ENCODE peak calls at places on chromosome 7, in ten cellular contexts. One of them, this sample, is unnamed. For H3K4me1, the result is how much of the 10 kb centered on the place peaks cover.

GRCh38 chr7:74026406-74027123 is 1.4 kb upstream of the ELN start:
- DNase-seq in GM23248: peak
- DNase-seq in prostate gland: peak
- DNase-seq in hepatocyte: peak
- DNase-seq in aorta: peak
- DNase-seq in endodermal cell: peak
- DNase-seq in CD4-positive, CD25-positive, alpha-beta regulatory T cell: peak
- DNase-seq in HAP-1: peak
- DNase-seq in left ventricle myocardium inferior: peak
- DNase-seq in CD8-positive, alpha-beta memory T cell: peak
- DNase-seq in this sample: peak

GRCh38 chr7:138097064-138097741 is 20.9 kb downstream of the AKR1D1 start:
- DNase-seq in GM23248: peak
- DNase-seq in HAP-1: peak
- DNase-seq in left ventricle myocardium inferior: no peak
- DNase-seq in hepatocyte: peak
- DNase-seq in CD8-positive, alpha-beta memory T cell: no peak
- DNase-seq in endodermal cell: peak
- DNase-seq in aorta: no peak
- DNase-seq in CD4-positive, CD25-positive, alpha-beta regulatory T cell: peak
- DNase-seq in prostate gland: no peak
- DNase-seq in this sample: no peak

GRCh38 chr7:100539436-100540006 is 518 bp downstream of the AGFG2 start:
- DNase-seq in CD4-positive, CD25-positive, alpha-beta regulatory T cell: no peak
- DNase-seq in HAP-1: no peak
- DNase-seq in prostate gland: no peak
- DNase-seq in hepatocyte: no peak
- DNase-seq in GM23248: no peak
- DNase-seq in aorta: no peak
- DNase-seq in CD8-positive, alpha-beta memory T cell: no peak
- DNase-seq in endodermal cell: peak
- DNase-seq in left ventricle myocardium inferior: no peak
- DNase-seq in this sample: no peak

GRCh38 chr7:122143376-122143750 is 686 bp downstream of the AASS start:
- DNase-seq in aorta: peak
- DNase-seq in hepatocyte: peak
- DNase-seq in CD4-positive, CD25-positive, alpha-beta regulatory T cell: no peak
- DNase-seq in endodermal cell: peak
- DNase-seq in left ventricle myocardium inferior: peak
- DNase-seq in GM23248: peak
- DNase-seq in HAP-1: no peak
- DNase-seq in CD8-positive, alpha-beta memory T cell: peak
- DNase-seq in prostate gland: peak
- DNase-seq in this sample: peak

GRCh38 chr7:102287465-102288146 is 938 bp downstream of the SH2B2 start:
- DNase-seq in aorta: no peak
- DNase-seq in endodermal cell: peak
- DNase-seq in left ventricle myocardium inferior: no peak
- DNase-seq in CD8-positive, alpha-beta memory T cell: peak
- DNase-seq in GM23248: peak
- DNase-seq in prostate gland: no peak
- DNase-seq in CD4-positive, CD25-positive, alpha-beta regulatory T cell: peak
- DNase-seq in HAP-1: peak
- DNase-seq in hepatocyte: no peak
- DNase-seq in this sample: peak

GRCh38 chr7:31488562-31489203 is 25.2 kb upstream of the ITPRID1 start:
- DNase-seq in CD4-positive, CD25-positive, alpha-beta regulatory T cell: peak
- DNase-seq in CD8-positive, alpha-beta memory T cell: no peak
- DNase-seq in aorta: no peak
- DNase-seq in prostate gland: peak
- DNase-seq in hepatocyte: peak
- DNase-seq in GM23248: peak
- DNase-seq in left ventricle myocardium inferior: peak
- DNase-seq in endodermal cell: peak
- DNase-seq in HAP-1: peak
- DNase-seq in this sample: peak

GRCh38 chr7:33192695-33193291 is 63.4 kb downstream of the BBS9 start:
- DNase-seq in GM23248: no peak
- DNase-seq in CD4-positive, CD25-positive, alpha-beta regulatory T cell: no peak
- DNase-seq in hepatocyte: no peak
- DNase-seq in left ventricle myocardium inferior: no peak
- DNase-seq in HAP-1: no peak
- DNase-seq in endodermal cell: no peak
- DNase-seq in aorta: no peak
- DNase-seq in prostate gland: no peak
- DNase-seq in CD8-positive, alpha-beta memory T cell: no peak
- DNase-seq in this sample: no peak

GRCh38 chr7:50664461-50664922 is 99.3 kb upstream of the DDC start:
- DNase-seq in CD8-positive, alpha-beta memory T cell: no peak
- DNase-seq in CD4-positive, CD25-positive, alpha-beta regulatory T cell: peak
- DNase-seq in HAP-1: no peak
- DNase-seq in aorta: peak
- DNase-seq in prostate gland: no peak
- DNase-seq in hepatocyte: no peak
- DNase-seq in GM23248: peak
- DNase-seq in left ventricle myocardium inferior: no peak
- DNase-seq in endodermal cell: no peak
- DNase-seq in this sample: no peak

GRCh38 chr7:121102619-121103018 is 114.1 kb downstream of the CPED1 start:
- DNase-seq in CD8-positive, alpha-beta memory T cell: no peak
- DNase-seq in aorta: no peak
- DNase-seq in endodermal cell: peak
- DNase-seq in CD4-positive, CD25-positive, alpha-beta regulatory T cell: no peak
- DNase-seq in HAP-1: no peak
- DNase-seq in prostate gland: no peak
- DNase-seq in GM23248: no peak
- DNase-seq in hepatocyte: peak
- DNase-seq in left ventricle myocardium inferior: no peak
- DNase-seq in this sample: no peak

GRCh38 chr7:55177589-55178261 is 158.9 kb downstream of the EGFR start:
- DNase-seq in aorta: no peak
- DNase-seq in GM23248: no peak
- DNase-seq in CD4-positive, CD25-positive, alpha-beta regulatory T cell: no peak
- DNase-seq in CD8-positive, alpha-beta memory T cell: no peak
- DNase-seq in endodermal cell: no peak
- DNase-seq in prostate gland: peak
- DNase-seq in HAP-1: no peak
- DNase-seq in left ventricle myocardium inferior: peak
- DNase-seq in hepatocyte: no peak
- DNase-seq in this sample: no peak

GRCh38 chr7:111113263-111114017 is 22.5 kb downstream of the LRRN3 start:
- DNase-seq in GM23248: peak
- DNase-seq in aorta: no peak
- DNase-seq in CD4-positive, CD25-positive, alpha-beta regulatory T cell: no peak
- DNase-seq in hepatocyte: no peak
- DNase-seq in prostate gland: no peak
- DNase-seq in endodermal cell: no peak
- DNase-seq in HAP-1: no peak
- DNase-seq in CD8-positive, alpha-beta memory T cell: no peak
- DNase-seq in left ventricle myocardium inferior: no peak
- DNase-seq in this sample: no peak

GRCh38 chr7:14754631-14755030 is 147.9 kb downstream of the DGKB start:
- DNase-seq in CD8-positive, alpha-beta memory T cell: no peak
- DNase-seq in prostate gland: no peak
- DNase-seq in left ventricle myocardium inferior: no peak
- DNase-seq in CD4-positive, CD25-positive, alpha-beta regulatory T cell: no peak
- DNase-seq in endodermal cell: no peak
- DNase-seq in aorta: no peak
- DNase-seq in HAP-1: no peak
- DNase-seq in GM23248: peak
- DNase-seq in hepatocyte: peak
- DNase-seq in this sample: no peak

GRCh38 chr7:144854839-144855424 is 19.1 kb upstream of the TPK1 start:
- DNase-seq in CD4-positive, CD25-positive, alpha-beta regulatory T cell: peak
- DNase-seq in CD8-positive, alpha-beta memory T cell: no peak
- DNase-seq in GM23248: peak
- DNase-seq in prostate gland: no peak
- DNase-seq in endodermal cell: no peak
- DNase-seq in hepatocyte: peak
- DNase-seq in HAP-1: peak
- DNase-seq in aorta: no peak
- DNase-seq in left ventricle myocardium inferior: no peak
- DNase-seq in this sample: no peak

GRCh38 chr7:55150709-55151108 is 131.9 kb downstream of the EGFR start:
- DNase-seq in hepatocyte: no peak
- DNase-seq in prostate gland: no peak
- DNase-seq in endodermal cell: no peak
- DNase-seq in GM23248: no peak
- DNase-seq in left ventricle myocardium inferior: no peak
- DNase-seq in HAP-1: no peak
- DNase-seq in aorta: no peak
- DNase-seq in CD4-positive, CD25-positive, alpha-beta regulatory T cell: no peak
- DNase-seq in CD8-positive, alpha-beta memory T cell: no peak
- DNase-seq in this sample: no peak

GRCh38 chr7:47489624-47490023 is 92.3 kb downstream of the TNS3 start:
- DNase-seq in left ventricle myocardium inferior: no peak
- DNase-seq in GM23248: no peak
- DNase-seq in HAP-1: no peak
- DNase-seq in endodermal cell: no peak
- DNase-seq in CD8-positive, alpha-beta memory T cell: no peak
- DNase-seq in CD4-positive, CD25-positive, alpha-beta regulatory T cell: no peak
- DNase-seq in hepatocyte: no peak
- DNase-seq in aorta: peak
- DNase-seq in prostate gland: no peak
- DNase-seq in this sample: no peak

GRCh38 chr7:47492720-47493119 is 89.2 kb downstream of the TNS3 start:
- DNase-seq in left ventricle myocardium inferior: no peak
- DNase-seq in HAP-1: no peak
- DNase-seq in endodermal cell: no peak
- DNase-seq in GM23248: no peak
- DNase-seq in prostate gland: no peak
- DNase-seq in aorta: no peak
- DNase-seq in hepatocyte: no peak
- DNase-seq in CD4-positive, CD25-positive, alpha-beta regulatory T cell: no peak
- DNase-seq in CD8-positive, alpha-beta memory T cell: no peak
- DNase-seq in this sample: no peak

GRCh38 chr7:47493971-47494370 is 87.9 kb downstream of the TNS3 start:
- DNase-seq in left ventricle myocardium inferior: no peak
- DNase-seq in HAP-1: no peak
- DNase-seq in hepatocyte: no peak
- DNase-seq in aorta: no peak
- DNase-seq in CD4-positive, CD25-positive, alpha-beta regulatory T cell: no peak
- DNase-seq in endodermal cell: no peak
- DNase-seq in CD8-positive, alpha-beta memory T cell: no peak
- DNase-seq in GM23248: peak
- DNase-seq in prostate gland: no peak
- DNase-seq in this sample: no peak

GRCh38 chr7:47490501-47491265 is 91.2 kb downstream of the TNS3 start:
- DNase-seq in GM23248: no peak
- DNase-seq in left ventricle myocardium inferior: no peak
- DNase-seq in prostate gland: no peak
- DNase-seq in hepatocyte: no peak
- DNase-seq in HAP-1: no peak
- DNase-seq in CD8-positive, alpha-beta memory T cell: no peak
- DNase-seq in endodermal cell: no peak
- DNase-seq in CD4-positive, CD25-positive, alpha-beta regulatory T cell: no peak
- DNase-seq in aorta: peak
- DNase-seq in this sample: no peak

GRCh38 chr7:47491637-47492036 is 90.3 kb downstream of the TNS3 start:
- DNase-seq in HAP-1: no peak
- DNase-seq in left ventricle myocardium inferior: no peak
- DNase-seq in CD4-positive, CD25-positive, alpha-beta regulatory T cell: no peak
- DNase-seq in endodermal cell: no peak
- DNase-seq in GM23248: no peak
- DNase-seq in aorta: peak
- DNase-seq in prostate gland: no peak
- DNase-seq in CD8-positive, alpha-beta memory T cell: no peak
- DNase-seq in hepatocyte: no peak
- DNase-seq in this sample: no peak
- H3K4me1 ChIP-seq in HAP-1: under half
- H3K4me1 ChIP-seq in left ventricle myocardium inferior: half or more
- H3K4me1 ChIP-seq in CD4-positive, CD25-positive, alpha-beta regulatory T cell: under half
- H3K4me1 ChIP-seq in endodermal cell: under half
- H3K4me1 ChIP-seq in GM23248: under half
- H3K4me1 ChIP-seq in aorta: under half
- H3K4me1 ChIP-seq in prostate gland: under half
- H3K4me1 ChIP-seq in CD8-positive, alpha-beta memory T cell: under half
- H3K4me1 ChIP-seq in hepatocyte: half or more
- H3K4me1 ChIP-seq in this sample: under half

GRCh38 chr7:156608176-156608478 is 32.4 kb upstream of the RNF32 start:
- DNase-seq in CD8-positive, alpha-beta memory T cell: no peak
- DNase-seq in prostate gland: no peak
- DNase-seq in HAP-1: no peak
- DNase-seq in left ventricle myocardium inferior: no peak
- DNase-seq in endodermal cell: no peak
- DNase-seq in CD4-positive, CD25-positive, alpha-beta regulatory T cell: no peak
- DNase-seq in aorta: no peak
- DNase-seq in hepatocyte: no peak
- DNase-seq in GM23248: no peak
- DNase-seq in this sample: no peak
- H3K4me3 ChIP-seq in CD8-positive, alpha-beta memory T cell: no peak
- H3K4me3 ChIP-seq in prostate gland: peak
- H3K4me3 ChIP-seq in HAP-1: no peak
- H3K4me3 ChIP-seq in left ventricle myocardium inferior: peak
- H3K4me3 ChIP-seq in endodermal cell: no peak
- H3K4me3 ChIP-seq in CD4-positive, CD25-positive, alpha-beta regulatory T cell: no peak
- H3K4me3 ChIP-seq in aorta: peak
- H3K4me3 ChIP-seq in hepatocyte: no peak
- H3K4me3 ChIP-seq in GM23248: peak
- H3K4me3 ChIP-seq in this sample: peak

GRCh38 chr7:148336411-148336810 is 254.2 kb upstream of the C7orf33 start:
- DNase-seq in aorta: no peak
- DNase-seq in GM23248: no peak
- DNase-seq in HAP-1: no peak
- DNase-seq in hepatocyte: no peak
- DNase-seq in left ventricle myocardium inferior: no peak
- DNase-seq in endodermal cell: no peak
- DNase-seq in prostate gland: no peak
- DNase-seq in CD8-positive, alpha-beta memory T cell: no peak
- DNase-seq in CD4-positive, CD25-positive, alpha-beta regulatory T cell: no peak
- DNase-seq in this sample: no peak
- H3K4me1 ChIP-seq in aorta: under half
- H3K4me1 ChIP-seq in GM23248: under half
- H3K4me1 ChIP-seq in HAP-1: under half
- H3K4me1 ChIP-seq in hepatocyte: under half
- H3K4me1 ChIP-seq in left ventricle myocardium inferior: under half
- H3K4me1 ChIP-seq in endodermal cell: under half
- H3K4me1 ChIP-seq in prostate gland: under half
- H3K4me1 ChIP-seq in CD8-positive, alpha-beta memory T cell: under half
- H3K4me1 ChIP-seq in CD4-positive, CD25-positive, alpha-beta regulatory T cell: under half
- H3K4me1 ChIP-seq in this sample: under half

GRCh38 chr7:85184599-85185354 is 2.1 kb downstream of the SEMA3D start:
- DNase-seq in aorta: peak
- DNase-seq in left ventricle myocardium inferior: no peak
- DNase-seq in hepatocyte: peak
- DNase-seq in GM23248: peak
- DNase-seq in prostate gland: no peak
- DNase-seq in CD8-positive, alpha-beta memory T cell: no peak
- DNase-seq in HAP-1: peak
- DNase-seq in endodermal cell: peak
- DNase-seq in CD4-positive, CD25-positive, alpha-beta regulatory T cell: no peak
- DNase-seq in this sample: no peak
- H3K4me3 ChIP-seq in aorta: peak
- H3K4me3 ChIP-seq in left ventricle myocardium inferior: peak
- H3K4me3 ChIP-seq in hepatocyte: peak
- H3K4me3 ChIP-seq in GM23248: peak
- H3K4me3 ChIP-seq in prostate gland: peak
- H3K4me3 ChIP-seq in CD8-positive, alpha-beta memory T cell: no peak
- H3K4me3 ChIP-seq in HAP-1: peak
- H3K4me3 ChIP-seq in endodermal cell: peak
- H3K4me3 ChIP-seq in CD4-positive, CD25-positive, alpha-beta regulatory T cell: no peak
- H3K4me3 ChIP-seq in this sample: no peak

This sample was measured in right lobe of liver.